ENCODE peak calls at places on chromosomes 2 and 18, in eight cellular contexts. G is body of pancreas, D is esophagus squamous epithelium, C is Peyer's patch, R is tibial nerve, W is heart left ventricle, H is sigmoid colon, M is HepG2. I is an unnamed sample.

GRCh38 chr18:2337552-2338141 is 233.7 kb downstream of the METTL4 start:
- DNase-seq in R (peak), G (peak), M (peak), D (no peak), H (no peak), W (no peak), C (peak), I (no peak)

GRCh38 chr2:207815254-207815653 is 45.5 kb upstream of the FZD5 start:
- DNase-seq in C (no peak), R (no peak), H (no peak), M (peak), D (no peak), G (no peak), W (no peak), I (no peak)

GRCh38 chr2:112850588-112850987 is 14.0 kb upstream of the IL1B start:
- DNase-seq in W (no peak), G (no peak), M (no peak), D (no peak), R (no peak), C (no peak), H (no peak), I (no peak)

GRCh38 chr18:50722311-50722710 is 97.5 kb downstream of the MRO start:
- DNase-seq in H (no peak), M (no peak), G (no peak), R (no peak), D (no peak), C (no peak), W (no peak), I (no peak)

GRCh38 chr2:62724886-62725711 is 19.6 kb downstream of the EHBP1 start:
- DNase-seq in W (peak), R (no peak), M (no peak), G (peak), C (no peak), D (no peak), H (peak), I (no peak)

GRCh38 chr2:131016826-131017596 is 76.2 kb downstream of the FAM168B start:
- DNase-seq in M (peak), G (no peak), H (no peak), R (no peak), W (no peak), C (no peak), D (no peak), I (peak)

GRCh38 chr18:3333721-3334386 is 71.9 kb downstream of the MYL12B start:
- DNase-seq in R (no peak), C (no peak), M (no peak), H (no peak), G (no peak), D (no peak), W (no peak), I (no peak)

GRCh38 chr2:227335713-227336112 is 10.7 kb downstream of the MFF start:
- DNase-seq in W (no peak), H (no peak), R (no peak), M (no peak), C (no peak), D (no peak), G (no peak), I (no peak)

GRCh38 chr2:239956818-239957261 is 68.3 kb downstream of the NDUFA10 start:
- DNase-seq in M (no peak), H (peak), R (no peak), D (no peak), C (no peak), G (no peak), W (peak), I (peak)

GRCh38 chr2:16127958-16128357 is 187.6 kb downstream of the MYCN start:
- DNase-seq in M (peak), C (no peak), G (no peak), R (no peak), H (no peak), D (no peak), W (no peak), I (no peak)

GRCh38 chr2:88600038-88600465 is 27.2 kb downstream of the EIF2AK3 start:
- DNase-seq in M (peak), C (peak), R (no peak), D (peak), W (peak), G (peak), H (no peak), I (no peak)

DNA sequence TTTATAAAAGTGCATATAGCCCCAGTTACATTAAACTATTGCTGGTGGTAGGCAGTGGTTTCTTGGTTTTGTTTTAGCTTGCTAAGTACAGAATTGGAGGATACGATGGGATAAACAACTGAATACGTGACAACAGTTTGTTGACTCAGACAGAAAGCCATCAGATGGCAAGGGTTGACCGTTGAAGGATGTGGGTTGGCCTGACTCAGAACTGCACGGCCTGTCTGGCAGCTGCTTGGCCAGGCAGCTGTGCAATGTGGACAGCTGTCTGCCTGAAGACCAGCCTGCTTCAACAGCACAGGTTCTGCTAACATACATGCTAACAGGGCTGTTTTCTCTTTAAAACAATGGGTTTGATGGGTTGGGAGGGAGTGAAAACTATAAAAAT is 46.6 kb downstream of the PRKRA start:
- DNase-seq in C (no peak), W (no peak), H (no peak), G (no peak), R (no peak), D (no peak), M (no peak), I (no peak)
- TF ChIP-seq POLR2A in C (no peak), W (no peak), H (no peak), G (no peak), R (no peak), D (no peak), M (no peak), I (no peak)

GRCh38 chr2:115194623-115195022 is 752.2 kb downstream of the DPP10 start:
- DNase-seq in D (no peak), W (no peak), C (no peak), R (no peak), H (no peak), M (no peak), G (no peak), I (no peak)

GRCh38 chr2:115190459-115190858 is 748.0 kb downstream of the DPP10 start:
- DNase-seq in D (no peak), W (no peak), M (no peak), R (no peak), C (no peak), G (no peak), H (no peak), I (no peak)
- TF ChIP-seq POLR2A in D (no peak), W (no peak), M (no peak), R (no peak), C (no peak), G (no peak), H (no peak), I (no peak)

GRCh38 chr2:289362-290089 is 1.6 kb upstream of the ALKAL2 start:
- DNase-seq in R (peak), H (no peak), D (no peak), C (no peak), W (no peak), G (peak), M (no peak), I (peak)

GRCh38 chr2:286774-287392 is 1.0 kb downstream of the ALKAL2 start:
- DNase-seq in R (no peak), G (peak), H (no peak), C (no peak), M (no peak), D (no peak), W (no peak), I (no peak)

GRCh38 chr2:288743-289361 is 961 bp upstream of the ALKAL2 start:
- DNase-seq in R (peak), G (peak), W (no peak), D (no peak), C (no peak), H (no peak), M (no peak), I (peak)

GRCh38 chr2:287471-287885 is 413 bp downstream of the ALKAL2 start:
- DNase-seq in D (no peak), R (no peak), M (no peak), C (no peak), H (no peak), G (no peak), W (peak), I (peak)

DNA sequence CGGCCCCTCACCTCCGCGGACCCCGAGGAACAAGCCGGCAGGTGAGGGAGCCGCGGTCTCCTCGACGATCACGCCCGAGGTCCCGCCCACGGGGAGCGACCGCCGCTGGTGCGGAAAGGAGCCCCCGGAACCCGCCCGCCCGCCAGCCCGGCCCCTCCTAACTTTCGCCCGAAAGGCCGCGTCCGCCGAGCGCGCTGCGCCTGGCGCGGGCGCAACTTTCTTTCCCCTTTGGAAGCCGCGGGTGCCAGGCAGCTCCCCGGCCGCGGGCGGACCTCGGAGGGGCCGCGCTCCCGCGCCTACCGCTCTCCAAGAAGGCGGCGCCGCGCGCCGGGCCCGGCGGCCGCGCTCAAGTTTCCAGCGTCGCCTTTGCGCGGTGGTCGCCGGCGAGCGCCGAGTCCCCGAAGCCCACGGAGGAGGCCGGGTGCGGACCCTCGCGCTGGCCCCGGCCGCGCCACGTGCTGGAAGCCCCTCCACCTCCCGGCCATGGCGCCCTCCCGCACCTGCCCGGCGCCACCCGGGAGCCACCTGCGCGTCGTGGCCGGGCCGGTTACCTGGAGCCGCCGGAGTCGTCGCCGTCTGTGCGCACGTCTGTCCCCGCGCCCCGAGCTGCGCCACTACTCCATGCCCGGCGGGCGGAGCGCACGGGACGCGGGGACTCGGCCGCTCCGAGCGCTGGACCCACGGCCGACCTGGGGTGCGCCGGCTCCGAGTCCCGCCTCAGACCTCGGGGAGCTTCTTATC is at the start of gene ALKAL2:
- DNase-seq in W (no peak), R (no peak), G (peak), H (no peak), C (no peak), M (no peak), D (no peak), I (peak)
- TF ChIP-seq POLR2A in W (no peak), R (no peak), G (peak), H (no peak), C (no peak), M (no peak), D (no peak), I (no peak)

GRCh38 chr2:173965372-173966025 is at the start of gene SP3:
- DNase-seq in R (peak), D (peak), G (peak), M (peak), C (peak), H (peak), W (peak), I (peak)

GRCh38 chr2:173963323-173963816 is 1.8 kb downstream of the SP3 start:
- DNase-seq in M (peak), G (no peak), H (peak), R (peak), C (peak), W (no peak), D (no peak), I (no peak)

GRCh38 chr2:173962583-173963110 is 2.5 kb downstream of the SP3 start:
- DNase-seq in R (no peak), H (no peak), D (no peak), G (no peak), W (no peak), M (no peak), C (no peak), I (no peak)

GRCh38 chr2:173964565-173965371 is 405 bp downstream of the SP3 start:
- DNase-seq in C (peak), W (peak), G (peak), H (peak), R (peak), D (peak), M (peak), I (peak)

GRCh38 chr2:173963817-173964564 is 1.2 kb downstream of the SP3 start:
- DNase-seq in R (peak), W (peak), G (peak), H (peak), C (peak), M (peak), D (peak), I (peak)
- TF ChIP-seq POLR2A in R (peak), W (peak), G (peak), H (peak), C (peak), M (peak), D (no peak), I (peak)

DNA sequence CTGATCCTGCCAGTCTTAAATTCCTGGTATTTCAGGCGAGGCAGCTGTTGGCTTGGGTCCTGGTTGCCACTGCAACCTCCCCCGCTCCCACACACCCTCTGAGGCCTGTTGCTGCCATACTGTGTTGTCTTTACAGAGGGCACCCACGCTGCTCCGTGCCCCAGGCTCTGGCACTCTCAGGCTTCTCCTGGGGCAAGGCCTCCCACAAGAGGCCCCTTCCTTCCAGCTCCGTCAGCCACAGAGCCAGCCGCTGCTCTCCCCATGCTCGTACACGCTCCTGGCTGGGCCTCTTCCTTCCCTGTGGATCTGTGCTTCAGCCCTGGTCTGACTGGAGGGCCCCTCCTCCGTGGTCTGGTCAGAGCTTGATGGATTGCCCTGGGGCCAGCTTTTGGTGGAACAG is 8.6 kb downstream of the CABLES1 start:
- DNase-seq in W (no peak), C (no peak), D (no peak), M (no peak), H (no peak), R (no peak), G (no peak), I (no peak)
- TF ChIP-seq POLR2A in W (no peak), C (no peak), D (no peak), M (no peak), H (no peak), R (no peak), G (no peak), I (no peak)